ENCODE peak calls at places on chromosomes 7 and 10, in six cellular contexts. T is neural crest cell, S is cardiac fibroblast, X is fibroblast of villous mesenchyme, O is stomach, R is GM10248. Z is an unnamed sample.

GRCh38 chr10:31707578-31708411 is 220.8 kb downstream of the ARHGAP12 start:
- DNase-seq in T (peak; percentile 58), S (peak; percentile 86), X (peak; percentile 80), O (no peak), R (peak; percentile 80), Z (peak; percentile 56)

GRCh38 chr10:16905304-16905703 is 88.1 kb upstream of the RSU1 start:
- DNase-seq in T (no peak), S (no peak), X (peak; percentile 90), O (no peak), R (no peak), Z (no peak)

GRCh38 chr7:21828846-21829245 is 116.9 kb downstream of the CDCA7L start:
- DNase-seq in T (no peak), S (no peak), X (no peak), O (no peak), R (no peak), Z (no peak)

GRCh38 chr7:18450021-18450420 is 45.5 kb upstream of the HDAC9 start:
- DNase-seq in T (no peak), S (no peak), X (no peak), O (no peak), R (no peak), Z (no peak)

GRCh38 chr7:124765401-124766352 is at the start of gene GPR37:
- DNase-seq in T (peak; percentile 59), S (peak; percentile 21), X (peak; percentile 83), O (peak; percentile 48), R (peak; percentile 69), Z (peak; percentile 76)

GRCh38 chr7:898460-898854 is 22.1 kb downstream of the GET4 start:
- DNase-seq in T (no peak), S (no peak), X (no peak), O (no peak), R (no peak), Z (no peak)

GRCh38 chr10:106636781-106637491 is 527.6 kb downstream of the SORCS1 start:
- DNase-seq in T (no peak), S (peak; percentile 5), X (no peak), O (no peak), R (no peak), Z (no peak)

GRCh38 chr10:34918896-34919295 is 103.8 kb upstream of the PARD3 start:
- DNase-seq in T (no peak), S (no peak), X (no peak), O (no peak), R (no peak), Z (no peak)

GRCh38 chr10:109978481-109978880 is 29.3 kb upstream of the ADD3 start:
- DNase-seq in T (peak; percentile 33), S (peak; percentile 79), X (peak; percentile 62), O (peak; percentile 45), R (peak; percentile 52), Z (no peak)

GRCh38 chr7:83347836-83348482 is 185.3 kb upstream of the PCLO start:
- DNase-seq in T (no peak), S (peak; percentile 48), X (peak; percentile 35), O (no peak), R (no peak), Z (no peak)

GRCh38 chr7:111914287-111914686 is 291.9 kb downstream of the DOCK4 start:
- DNase-seq in T (no peak), S (no peak), X (no peak), O (no peak), R (no peak), Z (no peak)

GRCh38 chr7:24334012-24334411 is 50.0 kb downstream of the NPY start:
- DNase-seq in T (no peak), S (no peak), X (no peak), O (no peak), R (no peak), Z (no peak)

GRCh38 chr7:86295526-86295925 is 348.2 kb upstream of the GRM3 start:
- DNase-seq in T (no peak), S (no peak), X (no peak), O (no peak), R (no peak), Z (no peak)

GRCh38 chr7:17845197-17845547 is 95.1 kb downstream of the SNX13 start:
- DNase-seq in T (no peak), S (no peak), X (no peak), O (no peak), R (no peak), Z (no peak)

GRCh38 chr7:31707089-31707488 is 20.1 kb downstream of the PPP1R17 start:
- DNase-seq in T (no peak), S (no peak), X (no peak), O (no peak), R (no peak), Z (no peak)

GRCh38 chr10:4663162-4663992 is 162.6 kb upstream of the AKR1E2 start:
- DNase-seq in T (no peak), S (peak; percentile 100), X (peak; percentile 100), O (peak; percentile 53), R (peak; percentile 21), Z (peak; percentile 51)

GRCh38 chr7:94289071-94289470 is 105.6 kb upstream of the COL1A2 start:
- DNase-seq in T (peak; percentile 59), S (peak; percentile 93), X (peak; percentile 91), O (peak; percentile 56), R (no peak), Z (peak; percentile 64)

GRCh38 chr7:36439624-36440023 is 50.0 kb downstream of the ANLN start:
- DNase-seq in T (no peak), S (no peak), X (no peak), O (no peak), R (no peak), Z (no peak)

GRCh38 chr10:1551636-1552338 is 185.5 kb downstream of the ADARB2 start:
- DNase-seq in T (no peak), S (no peak), X (no peak), O (no peak), R (no peak), Z (no peak)

GRCh38 chr7:138001529-138002095 is at the start of gene CREB3L2:
- DNase-seq in T (peak; percentile 48), S (peak; percentile 68), X (peak; percentile 81), O (peak; percentile 67), R (no peak), Z (peak; percentile 75)

GRCh38 chr10:85008493-85009181 is 680.2 kb downstream of the CCSER2 start:
- DNase-seq in T (no peak), S (no peak), X (no peak), O (no peak), R (no peak), Z (no peak)

DNA sequence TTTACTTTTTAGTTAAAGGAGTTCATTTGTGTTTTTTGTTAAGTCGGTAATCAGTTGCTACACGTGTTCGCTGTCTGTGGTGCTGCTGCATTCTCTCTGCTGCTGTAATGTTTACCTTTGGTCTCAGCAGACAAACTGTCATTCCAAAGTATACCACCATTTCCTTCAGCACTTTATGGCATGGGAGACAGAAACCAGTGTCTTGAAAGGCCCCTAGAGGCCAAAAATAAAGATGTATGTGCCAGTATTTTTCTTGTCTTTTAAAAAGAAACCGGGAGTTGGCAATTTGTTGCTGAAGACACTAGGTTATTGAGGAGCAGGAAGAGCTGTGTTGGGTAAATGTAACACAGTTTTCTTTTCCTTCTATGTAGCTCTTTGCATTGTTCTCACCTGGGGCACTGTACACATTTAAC is 24.1 kb downstream of the ZNF92 start:
- DNase-seq in T (no peak), S (peak; percentile 28), X (peak; percentile 34), O (no peak), R (no peak), Z (no peak)
- TF ChIP-seq CTCF in T (no peak), S (no peak), X (no peak), O (no peak), R (no peak), Z (no peak)

DNA sequence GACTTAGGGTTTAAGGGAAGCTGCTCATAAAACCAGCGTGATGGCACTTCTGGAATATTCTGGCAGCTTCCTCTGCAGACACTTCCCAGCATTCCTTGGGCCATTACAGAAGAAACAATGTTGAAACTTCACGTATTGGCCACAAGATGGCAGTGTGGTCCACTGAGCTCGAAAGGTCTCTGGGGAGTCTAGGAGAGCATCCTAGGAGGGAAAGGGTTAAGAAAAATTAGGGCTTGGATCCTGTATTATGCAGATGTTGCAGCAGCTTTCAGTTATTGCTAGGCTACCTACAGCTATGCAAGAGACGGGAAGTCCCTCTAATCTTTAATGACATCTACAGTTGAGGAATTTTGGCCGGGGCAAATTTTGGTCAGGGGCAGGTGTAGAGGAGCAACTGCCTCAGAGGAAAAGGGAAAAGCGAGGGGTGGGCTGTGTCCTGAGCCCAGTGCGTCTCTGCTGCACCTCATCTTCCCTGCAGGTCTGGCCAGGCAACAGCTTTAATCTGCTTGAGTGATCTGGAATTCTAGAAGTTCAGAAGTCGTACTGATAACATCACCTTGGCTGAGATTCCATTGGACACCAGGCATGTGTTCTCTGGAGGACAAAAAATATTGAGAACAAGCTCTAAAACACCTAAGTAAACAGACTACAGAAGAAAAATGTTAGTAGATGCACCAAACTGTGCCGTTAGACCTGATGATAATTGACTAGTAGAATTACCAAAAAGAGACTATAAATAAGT is 220.8 kb upstream of the PRSS58 start:
- DNase-seq in T (no peak), S (peak; percentile 74), X (peak; percentile 65), O (no peak), R (peak; percentile 31), Z (no peak)
- TF ChIP-seq CTCF in T (peak; percentile 67), S (peak; percentile 64), X (peak; percentile 78), O (no peak), R (peak; percentile 68), Z (peak; percentile 50)

DNA sequence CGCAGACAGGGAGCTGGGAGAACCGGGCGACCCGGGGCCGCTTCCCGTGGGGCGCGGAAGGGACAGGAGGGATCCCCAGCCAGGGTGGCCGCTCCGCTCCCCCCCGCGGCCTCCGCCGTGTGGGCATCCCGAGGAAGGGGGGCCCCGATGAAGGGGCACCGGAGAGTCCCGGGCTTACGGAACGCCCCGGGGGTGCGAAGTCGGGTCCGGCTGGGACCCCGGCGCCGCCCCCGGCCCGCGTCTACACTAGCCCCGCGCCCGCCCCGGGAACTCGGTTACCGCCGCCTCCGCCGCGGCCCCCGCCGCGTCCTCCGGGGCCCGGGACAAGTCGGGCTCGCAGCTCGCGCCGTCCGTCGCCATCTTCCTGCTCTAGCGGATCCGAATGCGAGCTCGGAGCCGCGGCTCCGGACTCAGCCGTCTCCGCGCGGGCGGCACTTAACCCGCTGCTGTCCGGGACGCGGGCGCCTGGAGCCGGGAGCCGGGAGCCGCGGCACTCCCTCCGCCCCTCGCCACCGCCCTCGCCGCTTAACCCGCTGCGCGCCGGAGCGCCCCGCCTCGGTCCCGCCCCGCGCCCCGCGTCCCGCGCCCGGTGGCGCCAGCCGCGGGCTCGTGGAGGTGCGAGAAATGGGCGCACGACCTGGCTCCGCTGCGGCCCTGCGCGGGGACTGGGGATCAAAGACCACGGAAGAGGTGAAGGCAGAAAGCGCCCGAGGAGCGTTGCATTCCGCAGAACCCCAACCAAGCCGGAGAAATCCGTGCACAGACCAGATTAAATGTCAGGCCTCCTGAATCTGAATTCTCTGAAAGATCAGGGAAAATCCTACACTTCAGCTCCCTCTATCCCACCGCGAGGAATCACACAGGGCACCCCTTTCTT is at the start of gene CTTNBP2:
- DNase-seq in T (peak; percentile 51), S (peak; percentile 18), X (peak; percentile 55), O (peak; percentile 45), R (peak; percentile 25), Z (peak; percentile 79)
- TF ChIP-seq CTCF in T (no peak), S (no peak), X (no peak), O (no peak), R (no peak), Z (no peak)

GRCh38 chr7:79507161-79507560 is 53.7 kb upstream of the MAGI2 start:
- DNase-seq in T (no peak), S (no peak), X (peak; percentile 50), O (no peak), R (no peak), Z (no peak)

GRCh38 chr7:79506481-79506880 is 53.0 kb upstream of the MAGI2 start:
- DNase-seq in T (no peak), S (peak; percentile 57), X (peak; percentile 36), O (no peak), R (no peak), Z (peak; percentile 3)

GRCh38 chr7:79502151-79502550 is 48.7 kb upstream of the MAGI2 start:
- DNase-seq in T (no peak), S (no peak), X (no peak), O (no peak), R (no peak), Z (no peak)

GRCh38 chr7:79504607-79505389 is 51.3 kb upstream of the MAGI2 start:
- DNase-seq in T (no peak), S (peak; percentile 29), X (peak; percentile 59), O (no peak), R (no peak), Z (no peak)
- TF ChIP-seq CTCF in T (no peak), S (no peak), X (no peak), O (no peak), R (no peak), Z (no peak)

Z was measured in nephron progenitor cell.